ENCODE peak calls at places on chromosomes 2 and 18, in eight cellular contexts. U is HFF-Myc, W is NCI-H69, H is HEK293T, I is lower lobe of right lung, D is EL, L is T follicular helper cell, R is T-helper 22 cell. Q is an unnamed sample.

GRCh38 chr2:163652741-163653140 is 83.1 kb downstream of the FIGN start:
- DNase-seq in H (no peak), I (no peak), L (no peak), W (peak; percentile 55), D (no peak), U (no peak), R (no peak), Q (no peak)

GRCh38 chr2:220437938-220438337 is 810.5 kb downstream of the SLC4A3 start:
- DNase-seq in H (no peak), W (no peak), R (no peak), I (no peak), D (no peak), L (no peak), U (no peak), Q (no peak)

GRCh38 chr18:10442551-10442971 is 11.9 kb upstream of the APCDD1 start:
- DNase-seq in D (no peak), I (no peak), H (no peak), U (no peak), L (no peak), W (peak; percentile 25), R (no peak), Q (no peak)

GRCh38 chr18:51066273-51066672 is 36.3 kb downstream of the SMAD4 start:
- DNase-seq in H (no peak), U (no peak), W (no peak), I (no peak), L (no peak), R (no peak), D (peak; percentile 77), Q (no peak)

GRCh38 chr2:231452799-231453508 is 11.3 kb downstream of the NCL start:
- DNase-seq in D (peak; percentile 31), H (no peak), L (no peak), U (no peak), W (peak; percentile 42), I (no peak), R (no peak), Q (no peak)

GRCh38 chr2:233053928-233054774 is 6.0 kb upstream of the INPP5D start:
- DNase-seq in H (peak; percentile 85), R (peak; percentile 29), U (no peak), D (peak; percentile 53), I (peak; percentile 79), L (peak; percentile 55), W (peak; percentile 41), Q (peak; percentile 77)

GRCh38 chr2:226788064-226788463 is 11.6 kb downstream of the IRS1 start:
- DNase-seq in D (no peak), I (no peak), R (no peak), H (no peak), W (no peak), U (no peak), L (no peak), Q (no peak)

GRCh38 chr2:10004401-10004800 is 38.9 kb upstream of the KLF11 start:
- DNase-seq in R (no peak), I (no peak), D (no peak), L (no peak), H (no peak), W (no peak), U (no peak), Q (no peak)

GRCh38 chr2:3940661-3941060 is 237.3 kb downstream of the DCDC2C start:
- DNase-seq in D (no peak), H (no peak), L (no peak), R (no peak), I (no peak), W (no peak), U (no peak), Q (no peak)

GRCh38 chr18:74623047-74623816 is 25.6 kb downstream of the ZNF407 start:
- DNase-seq in I (no peak), D (no peak), H (no peak), W (peak; percentile 39), L (peak; percentile 14), U (no peak), R (no peak), Q (no peak)

GRCh38 chr2:159518321-159519005 is 97.9 kb downstream of the BAZ2B start:
- DNase-seq in H (no peak), I (no peak), R (no peak), L (no peak), D (no peak), U (no peak), W (peak; percentile 8), Q (no peak)

GRCh38 chr2:241018051-241018891 is 19.9 kb downstream of the SNED1 start:
- DNase-seq in L (no peak), H (no peak), D (no peak), W (no peak), I (no peak), R (no peak), U (no peak), Q (no peak)

GRCh38 chr2:73984203-73984921 is at the start of gene TET3:
- DNase-seq in D (peak; percentile 49), W (peak; percentile 48), L (peak; percentile 55), H (peak; percentile 53), R (no peak), I (peak; percentile 75), U (no peak), Q (peak; percentile 80)